ENCODE peak calls at places on chromosomes 2 and 18, in eight cellular contexts. N is HCT116, K is A549, Q is esophagus squamous epithelium, H is stomach, U is lower leg skin, R is ovary, J is spleen. V is an unnamed sample.

GRCh38 chr2:45706028-45706427 is 54.6 kb downstream of the PRKCE start:
- DNase-seq in J (no peak), Q (no peak), N (no peak), K (no peak), U (no peak), R (no peak), H (no peak), V (no peak)

GRCh38 chr2:176156301-176156958 is 677 bp upstream of the HOXD3 start:
- DNase-seq in N (no peak), U (peak), J (no peak), H (no peak), K (no peak), R (no peak), Q (no peak), V (no peak)

GRCh38 chr18:57561728-57562423 is 24.6 kb downstream of the FECH start:
- DNase-seq in Q (no peak), H (no peak), J (no peak), U (no peak), R (no peak), K (peak), N (peak), V (peak)

GRCh38 chr2:64641585-64641984 is 12.1 kb downstream of the SERTAD2 start:
- DNase-seq in K (no peak), R (no peak), H (no peak), U (peak), Q (no peak), J (no peak), N (no peak), V (no peak)

GRCh38 chr2:72147303-72147970 is at the start of gene CYP26B1:
- DNase-seq in R (no peak), N (no peak), Q (no peak), U (peak), H (peak), K (no peak), J (peak), V (no peak)

GRCh38 chr2:168529054-168529833 is 73.2 kb downstream of the CERS6 start:
- DNase-seq in K (no peak), J (no peak), Q (no peak), R (no peak), N (no peak), U (no peak), H (no peak), V (peak)

GRCh38 chr2:231627384-231628156 is 34.9 kb downstream of the TEX44 start:
- DNase-seq in J (no peak), R (no peak), K (no peak), U (no peak), Q (no peak), N (no peak), H (no peak), V (no peak)

GRCh38 chr2:136209540-136210264 is 91.8 kb upstream of the CXCR4 start:
- DNase-seq in R (no peak), H (no peak), U (no peak), K (no peak), J (no peak), Q (no peak), N (no peak), V (peak)

GRCh38 chr2:1041012-1041805 is 90.6 kb downstream of the SNTG2 start:
- DNase-seq in R (no peak), N (no peak), Q (no peak), K (no peak), U (no peak), J (no peak), H (no peak), V (no peak)

GRCh38 chr18:63065172-63065571 is 254.4 kb downstream of the BCL2 start:
- DNase-seq in R (no peak), J (no peak), H (no peak), Q (no peak), N (no peak), K (no peak), U (no peak), V (no peak)

GRCh38 chr2:40851661-40852060 is 399.8 kb upstream of the SLC8A1 start:
- DNase-seq in H (no peak), R (no peak), N (no peak), K (no peak), U (no peak), Q (no peak), J (no peak), V (no peak)

GRCh38 chr2:232502513-232502900 is 14.9 kb upstream of the ECEL1 start:
- DNase-seq in N (no peak), J (no peak), R (no peak), H (no peak), U (no peak), K (no peak), Q (no peak), V (no peak)

GRCh38 chr2:219286436-219287115 is 7.4 kb downstream of the DNAJB2 start:
- DNase-seq in Q (no peak), R (peak), N (no peak), K (no peak), H (no peak), J (peak), U (peak), V (no peak)

GRCh38 chr18:2114289-2114688 is 457.0 kb downstream of the METTL4 start:
- DNase-seq in R (no peak), H (no peak), U (no peak), N (no peak), K (no peak), Q (no peak), J (no peak), V (no peak)

GRCh38 chr2:181790716-181791649 is 100.5 kb upstream of the ITPRID2 start:
- DNase-seq in J (no peak), H (no peak), U (no peak), N (peak), K (peak), Q (no peak), R (no peak), V (peak)

GRCh38 chr2:10918661-10919414 is 7.1 kb downstream of the KCNF1 start:
- DNase-seq in H (peak), U (peak), Q (no peak), R (no peak), K (no peak), N (no peak), J (no peak), V (no peak)

GRCh38 chr2:241942416-241943208 is 73.1 kb downstream of the RTP5 start:
- DNase-seq in U (peak), K (no peak), H (peak), R (no peak), Q (no peak), N (no peak), J (peak), V (no peak)

GRCh38 chr2:39435974-39436591 is 1.0 kb downstream of the MAP4K3 start:
- DNase-seq in Q (no peak), K (no peak), R (no peak), U (no peak), H (no peak), J (no peak), N (no peak), V (no peak)

GRCh38 chr2:223041527-223042109 is 10.4 kb upstream of the KCNE4 start:
- DNase-seq in H (peak), U (peak), N (peak), J (no peak), K (peak), R (peak), Q (no peak), V (peak)

GRCh38 chr2:79131687-79132086 is 11.4 kb downstream of the REG1A start:
- DNase-seq in H (peak), U (no peak), Q (no peak), N (no peak), J (no peak), K (no peak), R (no peak), V (no peak)

GRCh38 chr2:199461455-199462166 is 3.9 kb upstream of the SATB2 start:
- DNase-seq in R (no peak), J (peak), U (no peak), Q (no peak), K (no peak), N (no peak), H (no peak), V (no peak)

GRCh38 chr2:199459286-199460100 is 1.8 kb upstream of the SATB2 start:
- DNase-seq in J (peak), N (peak), K (peak), H (peak), U (peak), Q (peak), R (peak), V (peak)

GRCh38 chr2:199462167-199462976 is 4.6 kb upstream of the SATB2 start:
- DNase-seq in Q (no peak), H (no peak), J (no peak), N (no peak), U (no peak), R (no peak), K (no peak), V (peak)

GRCh38 chr2:199460101-199460671 is 2.4 kb upstream of the SATB2 start:
- DNase-seq in Q (no peak), K (peak), H (no peak), N (peak), R (no peak), U (no peak), J (no peak), V (peak)

GRCh38 chr2:199460808-199461454 is 3.2 kb upstream of the SATB2 start:
- DNase-seq in K (no peak), U (no peak), N (no peak), R (no peak), J (no peak), Q (no peak), H (no peak), V (no peak)
- H3K4me3 ChIP-seq in K (peak), U (no peak), N (peak), R (no peak), J (no peak), Q (no peak), H (no peak), V (peak)

GRCh38 chr2:224401641-224402342 is at the start of gene FAM124B:
- DNase-seq in J (peak), Q (no peak), N (no peak), U (peak), R (no peak), H (peak), K (no peak), V (peak)
- TF ChIP-seq POLR2A in J (no peak), Q (no peak), N (no peak), U (no peak), R (no peak), H (no peak), K (no peak), V (no peak)

DNA sequence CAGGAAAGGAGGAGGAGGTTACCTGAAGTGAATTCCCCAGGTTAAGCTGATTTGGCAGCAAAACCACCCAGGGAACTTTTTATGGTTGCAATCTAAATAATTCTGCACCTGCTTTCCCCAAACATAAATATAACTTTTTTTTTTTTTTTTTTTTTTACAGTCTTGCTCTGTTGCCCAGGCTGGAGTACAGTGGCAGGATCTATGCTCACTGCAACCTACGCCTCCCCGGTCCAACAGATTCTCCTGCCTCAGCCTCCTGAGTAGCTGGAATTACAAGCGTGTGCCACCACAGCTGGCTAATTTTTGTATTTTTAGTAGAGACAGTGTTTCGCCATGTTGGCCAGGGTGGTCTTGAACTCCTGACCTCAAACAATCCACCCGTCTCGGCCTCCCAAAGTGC is 16.1 kb upstream of the PPP1CB start:
- DNase-seq in Q (no peak), K (no peak), U (no peak), H (no peak), N (no peak), J (no peak), R (no peak), V (no peak)
- H3K4me3 ChIP-seq in Q (no peak), K (no peak), U (no peak), H (peak), N (no peak), J (no peak), R (no peak), V (no peak)

DNA sequence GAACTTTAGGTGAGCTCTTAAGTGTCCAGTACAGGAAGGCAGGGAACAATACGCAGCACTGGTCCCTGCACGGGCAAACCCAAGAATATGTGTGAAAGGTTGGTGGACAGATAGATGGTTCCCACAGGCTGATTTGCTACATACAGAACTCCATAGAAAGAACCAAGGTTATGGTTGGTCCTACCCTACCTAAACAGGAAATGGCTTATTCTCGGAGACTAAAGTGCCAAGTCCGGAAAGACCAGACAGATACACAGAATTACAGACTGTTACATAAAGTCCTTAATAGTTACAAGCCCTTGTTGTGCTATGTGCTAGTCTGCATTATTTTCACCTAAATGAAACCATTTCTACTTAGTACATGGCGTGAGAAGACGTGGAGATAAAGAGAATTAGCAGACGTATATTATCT is 1.2 kb downstream of the REV1 start:
- DNase-seq in U (no peak), N (no peak), R (no peak), K (peak), H (no peak), Q (no peak), J (no peak), V (peak)
- TF ChIP-seq POLR2A in U (no peak), N (no peak), R (no peak), K (no peak), H (no peak), Q (no peak), J (no peak), V (no peak)

GRCh38 chr18:69400976-69401474 is 337 bp downstream of the DOK6 start:
- DNase-seq in J (no peak), K (no peak), N (no peak), Q (no peak), H (no peak), U (no peak), R (peak), V (no peak)

GRCh38 chr18:69400253-69400975 is at the start of gene DOK6:
- DNase-seq in Q (no peak), N (no peak), R (peak), J (peak), H (no peak), U (peak), K (peak), V (no peak)

GRCh38 chr18:69397096-69397495 is 3.6 kb upstream of the DOK6 start:
- DNase-seq in U (no peak), J (no peak), H (no peak), Q (no peak), R (no peak), K (no peak), N (peak), V (no peak)

GRCh38 chr18:69401475-69402218 is 959 bp downstream of the DOK6 start:
- DNase-seq in U (peak), H (no peak), K (peak), Q (no peak), J (no peak), R (peak), N (no peak), V (no peak)

GRCh38 chr18:69399253-69399652 is 1.4 kb upstream of the DOK6 start:
- DNase-seq in Q (no peak), N (no peak), K (no peak), J (no peak), U (no peak), R (no peak), H (no peak), V (no peak)
- H3K4me3 ChIP-seq in Q (no peak), N (no peak), K (no peak), J (no peak), U (no peak), R (no peak), H (no peak), V (no peak)